ENCODE peak calls at places on chromosome 2, in ten cellular contexts. S, Y, A, E, X, T, P, Q, V and R are unnamed samples.
A peak's percentile ranks its signal among the peaks of the same experiment; 100 is the strongest.

GRCh38 chr2:150621800-150622199 is 134.3 kb upstream of the RND3 start:
- DNase-seq in S (no peak), Y (peak; percentile 54), A (peak; percentile 87), E (no peak), X (no peak), T (no peak), P (peak; percentile 83), Q (no peak), V (peak; percentile 93), R (peak; percentile 98)

GRCh38 chr2:215171151-215171550 is 32.7 kb upstream of the ABCA12 start:
- DNase-seq in S (no peak), Y (peak; percentile 19), A (peak; percentile 66), E (no peak), X (no peak), T (peak; percentile 9), P (peak; percentile 25), Q (no peak), V (peak; percentile 53), R (peak; percentile 52)

GRCh38 chr2:1162768-1163584 is 212.3 kb downstream of the SNTG2 start:
- DNase-seq in S (peak; percentile 33), Y (peak; percentile 21), A (peak; percentile 52), E (no peak), X (no peak), T (no peak), P (no peak), Q (no peak), V (peak; percentile 2), R (peak; percentile 24)

GRCh38 chr2:74831693-74832530 is 2.0 kb upstream of the HK2 start:
- DNase-seq in S (no peak), Y (peak; percentile 50), A (peak; percentile 73), E (no peak), X (no peak), T (no peak), P (peak; percentile 34), Q (no peak), V (peak; percentile 73), R (peak; percentile 82)

GRCh38 chr2:182610231-182610630 is 105.8 kb upstream of the DNAJC10 start:
- DNase-seq in S (no peak), Y (no peak), A (no peak), E (no peak), X (no peak), T (no peak), P (no peak), Q (no peak), V (no peak), R (no peak)

GRCh38 chr2:203648273-203648672 is 58.2 kb upstream of the CD28 start:
- DNase-seq in S (no peak), Y (no peak), A (no peak), E (no peak), X (no peak), T (peak; percentile 90), P (no peak), Q (peak; percentile 70), V (peak; percentile 61), R (no peak)

GRCh38 chr2:215527738-215528137 is 91.9 kb upstream of the FN1 start:
- DNase-seq in S (no peak), Y (no peak), A (peak; percentile 54), E (no peak), X (no peak), T (no peak), P (no peak), Q (no peak), V (no peak), R (peak; percentile 21)

GRCh38 chr2:109174626-109175349 is 45.8 kb downstream of the SH3RF3 start:
- DNase-seq in S (no peak), Y (no peak), A (no peak), E (no peak), X (no peak), T (peak; percentile 96), P (no peak), Q (no peak), V (no peak), R (no peak)

GRCh38 chr2:241390301-241391206 is 34.5 kb downstream of the FARP2 start:
- DNase-seq in S (no peak), Y (no peak), A (no peak), E (no peak), X (no peak), T (no peak), P (peak; percentile 63), Q (no peak), V (no peak), R (no peak)

GRCh38 chr2:191105082-191105481 is 45.7 kb downstream of the STAT4 start:
- DNase-seq in S (no peak), Y (peak; percentile 10), A (peak; percentile 25), E (no peak), X (no peak), T (no peak), P (peak; percentile 77), Q (no peak), V (peak; percentile 10), R (peak; percentile 50)